ENCODE peak calls at places on chromosomes 3 and 15, in five cellular contexts. L, O, E, I and H are unnamed samples.

GRCh38 chr3:63975705-63976104 is 47.6 kb downstream of the PSMD6 start:
- DNase-seq in L (no peak), E (peak), I (no peak), O (peak), H (no peak)

GRCh38 chr15:71746719-71747118 is 63.6 kb upstream of the NR2E3 start:
- DNase-seq in I (peak), O (no peak), L (peak), E (no peak), H (no peak)

GRCh38 chr3:134034005-134034785 is 4.5 kb upstream of the SLCO2A1 start:
- DNase-seq in O (no peak), E (peak), L (no peak), I (no peak), H (no peak)

GRCh38 chr3:99549918-99550603 is 88.3 kb upstream of the COL8A1 start:
- DNase-seq in L (no peak), O (no peak), I (no peak), E (peak), H (no peak)

GRCh38 chr3:119469378-119470189 is 821 bp downstream of the POGLUT1 start:
- DNase-seq in O (peak), E (peak), I (peak), L (no peak), H (no peak)

GRCh38 chr15:99408236-99409096 is 157.2 kb downstream of the LRRC28 start:
- DNase-seq in L (peak), I (peak), O (no peak), E (peak), H (no peak)

GRCh38 chr3:149501524-149501923 is 27.0 kb downstream of the TM4SF4 start:
- DNase-seq in I (no peak), L (no peak), O (no peak), E (peak), H (no peak)

GRCh38 chr15:47972738-47973137 is 148.1 kb upstream of the SLC24A5 start:
- DNase-seq in I (no peak), L (no peak), E (no peak), O (no peak), H (no peak)

GRCh38 chr3:44659015-44659414 is 10.5 kb downstream of the ZNF35 start:
- DNase-seq in O (no peak), I (no peak), L (peak), E (no peak), H (no peak)

GRCh38 chr15:62067448-62068044 is 769 bp downstream of the C2CD4A start:
- DNase-seq in E (peak), O (no peak), L (peak), I (no peak), H (peak)

GRCh38 chr3:155233213-155233612 is 60.3 kb downstream of the STRIT1 start:
- DNase-seq in L (no peak), E (peak), O (no peak), I (no peak), H (no peak)

GRCh38 chr3:48451270-48451669 is 4.7 kb downstream of the ATRIP start:
- DNase-seq in L (no peak), I (no peak), E (no peak), O (no peak), H (no peak)

GRCh38 chr3:160661660-160662059 is 15.3 kb upstream of the ARL14 start:
- DNase-seq in I (no peak), L (no peak), O (no peak), E (no peak), H (no peak)

GRCh38 chr15:38996111-38996541 is 431.5 kb upstream of the RASGRP1 start:
- DNase-seq in I (no peak), L (no peak), E (peak), O (no peak), H (no peak)

GRCh38 chr3:12471228-12471627 is 13.1 kb upstream of the TSEN2 start:
- DNase-seq in I (no peak), E (no peak), O (peak), L (peak), H (no peak)

GRCh38 chr15:34059476-34059875 is 20.5 kb upstream of the AVEN start:
- DNase-seq in O (no peak), I (no peak), E (no peak), L (no peak), H (no peak)

GRCh38 chr15:96325579-96326331 is 4.7 kb upstream of the NR2F2 start:
- DNase-seq in O (peak), I (no peak), E (no peak), L (peak), H (peak)

GRCh38 chr3:141392018-141392370 is 23.7 kb downstream of the ZBTB38 start:
- DNase-seq in E (no peak), L (no peak), I (no peak), O (no peak), H (no peak)

GRCh38 chr3:14631687-14632444 is 19.7 kb upstream of the CCDC174 start:
- DNase-seq in E (no peak), O (no peak), L (no peak), I (no peak), H (no peak)

GRCh38 chr15:87902772-87903388 is 353.7 kb downstream of the NTRK3 start:
- DNase-seq in E (no peak), O (peak), L (no peak), I (no peak), H (no peak)

GRCh38 chr3:143507735-143508580 is 340.3 kb downstream of the SLC9A9 start:
- DNase-seq in O (no peak), E (peak), I (no peak), L (peak), H (no peak)

GRCh38 chr3:122927726-122928125 is 99.8 kb downstream of the SEMA5B start:
- DNase-seq in O (no peak), I (no peak), E (no peak), L (no peak), H (no peak)

GRCh38 chr3:49869525-49870126 is at the start of gene CAMKV:
- DNase-seq in O (peak), I (peak), L (no peak), E (no peak), H (peak)

GRCh38 chr3:157119369-157119951 is 40.5 kb downstream of the CCNL1 start:
- DNase-seq in I (no peak), O (no peak), L (no peak), E (no peak), H (no peak)

GRCh38 chr15:70252056-70252935 is 154.6 kb upstream of the TLE3 start:
- DNase-seq in E (no peak), L (no peak), I (peak), O (no peak), H (no peak)

GRCh38 chr3:100865442-100865841 is 127.8 kb downstream of the ABI3BP start:
- DNase-seq in I (no peak), L (no peak), E (peak), O (no peak), H (no peak)

GRCh38 chr15:100834731-100835130 is 44.9 kb upstream of the ALDH1A3 start:
- DNase-seq in L (no peak), E (no peak), I (no peak), O (peak), H (no peak)

GRCh38 chr3:139538733-139539132 is 809 bp downstream of the RBP1 start:
- DNase-seq in I (peak), L (no peak), E (peak), O (no peak), H (no peak)

GRCh38 chr3:122646146-122646988 is 34.3 kb upstream of the PARP14 start:
- DNase-seq in E (no peak), I (no peak), O (no peak), L (no peak), H (no peak)

GRCh38 chr3:179887566-179887965 is 149.2 kb downstream of the PEX5L start:
- DNase-seq in L (no peak), E (no peak), O (no peak), I (no peak), H (no peak)

GRCh38 chr3:50358927-50359759 is at the start of gene TMEM115:
- DNase-seq in E (peak), L (peak), I (peak), O (peak), H (peak)

GRCh38 chr3:14162178-14162577 is 16.2 kb downstream of the XPC start:
- DNase-seq in O (peak), L (no peak), I (no peak), E (no peak), H (no peak)

GRCh38 chr3:169699536-169700050 is 36.1 kb upstream of the MECOM start:
- DNase-seq in L (no peak), E (no peak), O (no peak), I (peak), H (no peak)